ENCODE peak calls at places on chromosome 3, in six cellular contexts. G, F, U, P, S and X are unnamed samples. For H3K4me1, H3K27me3 and H3K36me3, the result is how much of the 10 kb centered on the place peaks cover.

GRCh38 chr3:125643127-125643526 is 47.8 kb upstream of the OSBPL11 start:
- DNase-seq in G (no peak), F (no peak), P (no peak), S (no peak), U (no peak), X (no peak)

GRCh38 chr3:186953011-186953487 is 22.7 kb downstream of the ST6GAL1 start:
- DNase-seq in P (peak), S (no peak), F (no peak), U (no peak), G (no peak), X (no peak)

GRCh38 chr3:42983927-42984326 is 4.8 kb downstream of the GASK1A start:
- DNase-seq in G (no peak), U (no peak), F (no peak), P (peak), S (no peak), X (no peak)

GRCh38 chr3:177530908-177531307 is 333.6 kb upstream of the TBL1XR1 start:
- DNase-seq in P (no peak), F (no peak), S (no peak), G (no peak), U (no peak), X (no peak)

GRCh38 chr3:119810018-119810435 is 28.1 kb downstream of the NR1I2 start:
- DNase-seq in F (peak), S (no peak), U (peak), G (peak), P (peak), X (peak)

GRCh38 chr3:16319307-16319706 is 54.3 kb downstream of the OXNAD1 start:
- DNase-seq in S (no peak), F (peak), G (no peak), U (peak), P (no peak), X (no peak)

GRCh38 chr3:32586361-32586760 is 15.7 kb upstream of the DYNC1LI1 start:
- DNase-seq in F (no peak), G (no peak), U (no peak), S (no peak), P (no peak), X (no peak)

GRCh38 chr3:71048948-71049347 is 534.6 kb downstream of the FOXP1 start:
- DNase-seq in G (no peak), U (no peak), F (no peak), P (no peak), S (peak), X (no peak)

GRCh38 chr3:71723452-71724170 is 1.6 kb downstream of the EIF4E3 start:
- DNase-seq in U (peak), P (no peak), F (peak), G (no peak), S (no peak), X (no peak)

GRCh38 chr3:153614563-153614962 is 452.5 kb downstream of the RAP2B start:
- DNase-seq in F (no peak), S (no peak), P (peak), G (no peak), U (no peak), X (peak)

GRCh38 chr3:150371741-150372254 is 36.3 kb upstream of the TSC22D2 start:
- DNase-seq in F (no peak), G (no peak), P (peak), S (peak), U (no peak), X (peak)

GRCh38 chr3:31959951-31960792 is 20.9 kb downstream of the OSBPL10 start:
- DNase-seq in S (peak), U (no peak), F (no peak), P (no peak), G (no peak), X (peak)

GRCh38 chr3:61871646-61872045 is 310.3 kb downstream of the PTPRG start:
- DNase-seq in S (no peak), F (no peak), U (no peak), G (no peak), P (no peak), X (no peak)

GRCh38 chr3:143307613-143308183 is 188.1 kb downstream of the CHST2 start:
- DNase-seq in S (no peak), U (no peak), G (peak), P (peak), F (no peak), X (no peak)

GRCh38 chr3:180478695-180479094 is 123.3 kb upstream of the TTC14 start:
- DNase-seq in P (no peak), G (no peak), U (no peak), S (no peak), F (no peak), X (no peak)

GRCh38 chr3:177443469-177443868 is 246.2 kb upstream of the TBL1XR1 start:
- DNase-seq in S (peak), P (peak), U (no peak), F (no peak), G (no peak), X (peak)

GRCh38 chr3:45537960-45538640 is 56.5 kb upstream of the LIMD1 start:
- DNase-seq in G (peak), F (no peak), P (no peak), U (no peak), S (no peak), X (peak)

GRCh38 chr3:89360155-89360554 is 252.7 kb downstream of the EPHA3 start:
- DNase-seq in S (no peak), G (no peak), P (peak), U (no peak), F (no peak), X (peak)

GRCh38 chr3:37453393-37454391 is 279.3 kb upstream of the LRRFIP2 start:
- DNase-seq in U (no peak), S (peak), F (no peak), G (peak), P (no peak), X (peak)

GRCh38 chr3:141015486-141015885 is 35.7 kb upstream of the SPSB4 start:
- DNase-seq in F (no peak), S (no peak), G (no peak), P (peak), U (no peak), X (no peak)

GRCh38 chr3:14788644-14789043 is 30.1 kb upstream of the FGD5 start:
- DNase-seq in P (no peak), F (no peak), S (no peak), G (no peak), U (no peak), X (no peak)

GRCh38 chr3:140349938-140350337 is 327.9 kb upstream of the TRIM42 start:
- DNase-seq in F (no peak), U (no peak), G (no peak), P (no peak), S (no peak), X (peak)

GRCh38 chr3:79872483-79872882 is 104.7 kb upstream of the ROBO1 start:
- DNase-seq in U (no peak), G (no peak), F (no peak), P (peak), S (no peak), X (peak)

GRCh38 chr3:193830791-193831191 is 237.8 kb downstream of the OPA1 start:
- DNase-seq in G (no peak), F (no peak), P (peak), S (no peak), U (no peak), X (no peak)

GRCh38 chr3:38532529-38532928 is 36.4 kb downstream of the EXOG start:
- DNase-seq in U (no peak), P (no peak), G (no peak), F (no peak), S (no peak), X (no peak)

GRCh38 chr3:69948246-69948862 is 51.2 kb upstream of the SAMMSON start:
- DNase-seq in G (no peak), S (no peak), F (no peak), U (no peak), P (peak), X (peak)

DNA sequence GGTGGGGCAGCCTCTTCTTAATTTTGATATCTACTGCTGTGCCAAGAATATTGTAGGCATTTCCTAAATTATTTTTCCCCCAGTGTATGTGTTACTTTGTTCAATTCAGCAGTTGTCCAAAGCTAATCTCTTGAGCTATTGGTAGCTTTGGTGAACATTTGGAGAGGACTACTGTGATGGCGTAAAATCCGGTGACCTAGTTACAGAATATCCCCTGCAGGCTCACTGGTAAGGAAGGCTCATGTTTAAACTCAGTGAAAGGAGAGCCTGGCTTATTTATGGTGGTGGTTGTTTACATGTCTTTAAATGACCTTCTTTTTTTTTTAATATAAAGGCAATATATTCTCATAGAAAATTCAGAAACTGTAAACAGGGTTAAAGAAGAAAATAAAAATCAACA is 105.7 kb downstream of the LPP start:
- DNase-seq in G (no peak), F (no peak), U (no peak), S (no peak), P (no peak), X (no peak)
- H3K4me1 ChIP-seq in G (under half), F (under half), U (under half), S (under half), P (under half), X (under half)

DNA sequence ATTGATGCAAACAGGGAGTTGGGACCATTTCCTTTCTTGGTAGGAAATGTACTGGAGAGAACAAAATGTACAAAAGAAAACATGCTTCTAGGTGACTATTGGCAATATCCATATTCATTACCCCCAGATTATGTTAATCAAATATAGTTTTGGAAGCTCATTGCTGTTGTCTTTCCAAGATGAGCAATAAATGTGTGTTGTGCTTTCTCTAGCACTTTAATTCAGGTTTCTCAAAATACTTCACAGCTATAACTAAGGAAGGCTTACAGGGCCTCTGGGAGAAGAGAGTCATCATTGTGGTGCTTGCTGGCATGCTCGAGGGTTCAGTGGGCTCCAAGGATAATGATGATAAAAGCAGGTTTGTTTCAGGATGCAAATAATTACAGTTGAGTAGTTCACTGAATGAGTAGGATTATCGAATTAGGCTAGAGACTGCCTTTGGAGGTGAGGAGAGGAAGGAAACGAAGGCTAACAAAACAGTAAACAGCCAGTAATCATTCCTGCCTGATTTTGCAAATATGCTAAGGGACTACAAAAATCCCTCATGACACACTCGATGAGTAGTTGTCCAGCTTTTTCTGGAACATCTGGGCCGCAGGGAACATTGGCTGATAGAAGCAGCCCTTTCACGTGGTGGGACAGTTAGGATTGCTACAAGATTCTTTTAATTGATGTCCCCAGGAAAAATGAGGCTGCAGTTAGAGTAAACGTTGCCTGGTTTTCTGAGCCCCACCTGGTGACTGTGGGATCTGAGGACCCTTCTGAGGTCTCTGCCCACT is 54.1 kb downstream of the SLC7A14 start:
- DNase-seq in P (no peak), U (no peak), G (no peak), F (no peak), S (no peak), X (no peak)
- H3K27me3 ChIP-seq in P (under half), U (under half), G (under half), F (under half), S (under half), X (under half)

GRCh38 chr3:12509466-12509865 is 25.2 kb downstream of the TSEN2 start:
- DNase-seq in G (no peak), U (no peak), S (no peak), P (no peak), F (no peak), X (no peak)

GRCh38 chr3:12503126-12503952 is 19.1 kb downstream of the TSEN2 start:
- DNase-seq in F (no peak), U (no peak), P (no peak), S (no peak), G (no peak), X (no peak)

GRCh38 chr3:12508316-12508715 is 24.0 kb downstream of the TSEN2 start:
- DNase-seq in S (no peak), U (no peak), G (no peak), P (peak), F (no peak), X (no peak)

GRCh38 chr3:12507871-12508281 is 23.6 kb downstream of the TSEN2 start:
- DNase-seq in U (no peak), G (no peak), F (no peak), P (peak), S (no peak), X (peak)

DNA sequence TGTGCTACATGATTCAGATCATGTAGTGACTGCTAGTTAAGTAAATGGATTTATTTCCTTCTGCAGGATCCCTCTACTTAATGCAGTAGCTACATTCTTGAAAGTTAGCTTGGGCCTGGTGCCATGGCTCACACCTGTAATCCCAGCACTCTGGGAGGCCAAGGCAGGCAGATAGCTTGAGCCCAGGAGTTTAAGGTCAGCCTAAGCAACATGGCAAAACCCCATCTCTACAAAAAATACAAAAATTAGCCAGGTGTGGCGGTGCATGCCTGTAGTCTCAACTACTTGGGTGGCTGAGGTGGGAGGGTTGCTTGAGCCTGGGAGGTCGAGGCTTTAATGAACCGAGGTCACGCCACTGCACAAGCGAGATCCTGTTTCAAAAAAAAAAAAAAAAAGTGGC is 21.9 kb downstream of the TSEN2 start:
- DNase-seq in P (no peak), F (no peak), G (no peak), S (no peak), U (no peak), X (no peak)
- H3K36me3 ChIP-seq in P (under half), F (under half), G (under half), S (under half), U (under half), X (under half)

GRCh38 chr3:118799303-118799702 is 235.3 kb downstream of the IGSF11 start:
- DNase-seq in S (no peak), G (no peak), P (no peak), U (no peak), F (no peak), X (no peak)
- H3K4me1 ChIP-seq in S (under half), G (under half), P (under half), U (under half), F (under half), X (under half)

GRCh38 chr3:122184591-122184929 is 1.1 kb downstream of the CASR start:
- DNase-seq in F (no peak), P (no peak), S (no peak), G (no peak), U (no peak), X (no peak)
- H3K27me3 ChIP-seq in F (under half), P (under half), S (under half), G (half or more), U (under half), X (half or more)

GRCh38 chr3:129112308-129113052 is 9.1 kb downstream of the RAB43 start:
- DNase-seq in S (no peak), U (peak), P (no peak), G (no peak), F (no peak), X (no peak)
- H3K36me3 ChIP-seq in S (under half), U (under half), P (under half), G (under half), F (under half), X (under half)